ENCODE peak calls at places on chromosomes 7 and 10, in four cellular contexts. Z, B, M and K are unnamed samples. For H3K9me3, the result is how much of the 10 kb centered on the place peaks cover.

GRCh38 chr7:2288503-2288902 is 25.7 kb downstream of the SNX8 start:
- DNase-seq in Z (no peak), B (no peak), M (no peak), K (no peak)

GRCh38 chr10:28043941-28044340 is 45.1 kb upstream of the ODAD2 start:
- DNase-seq in Z (no peak), B (no peak), M (no peak), K (no peak)

GRCh38 chr7:137626469-137627067 is 220.2 kb downstream of the DGKI start:
- DNase-seq in Z (no peak), B (peak), M (no peak), K (peak)

GRCh38 chr7:17679427-17679826 is 260.9 kb downstream of the SNX13 start:
- DNase-seq in Z (no peak), B (no peak), M (peak), K (peak)

GRCh38 chr10:131548176-131548575 is 236.7 kb upstream of the TCERG1L start:
- DNase-seq in Z (no peak), B (no peak), M (no peak), K (no peak)

GRCh38 chr10:99331207-99331803 is 2.1 kb downstream of the CNNM1 start:
- DNase-seq in Z (no peak), B (no peak), M (no peak), K (peak)

GRCh38 chr10:104521901-104522827 is 118.9 kb upstream of the SORCS3 start:
- DNase-seq in Z (no peak), B (no peak), M (peak), K (peak)

GRCh38 chr7:149495785-149496641 is 1.6 kb downstream of the ZNF746 start:
- DNase-seq in Z (peak), B (no peak), M (peak), K (peak)

GRCh38 chr7:105776986-105777910 is 99.2 kb downstream of the ATXN7L1 start:
- DNase-seq in Z (no peak), B (peak), M (no peak), K (no peak)

GRCh38 chr7:155975490-155975889 is 163.2 kb upstream of the SHH start:
- DNase-seq in Z (peak), B (no peak), M (no peak), K (no peak)

GRCh38 chr7:80719261-80719660 is 80.8 kb downstream of the CD36 start:
- DNase-seq in Z (no peak), B (no peak), M (no peak), K (no peak)

GRCh38 chr7:46908770-46909169 is 673.1 kb downstream of the TNS3 start:
- DNase-seq in Z (no peak), B (no peak), M (no peak), K (no peak)

GRCh38 chr10:110416776-110417732 is 80.7 kb upstream of the DUSP5 start:
- DNase-seq in Z (no peak), B (no peak), M (no peak), K (no peak)

GRCh38 chr10:28878236-28878970 is 201.1 kb downstream of the BAMBI start:
- DNase-seq in Z (no peak), B (no peak), M (no peak), K (no peak)

GRCh38 chr7:28754027-28754426 is 204.1 kb downstream of the TRIL start:
- DNase-seq in Z (no peak), B (no peak), M (no peak), K (peak)

GRCh38 chr10:16964571-16965241 is 147.5 kb upstream of the RSU1 start:
- DNase-seq in Z (no peak), B (no peak), M (no peak), K (no peak)

GRCh38 chr7:112050205-112050881 is 155.9 kb downstream of the DOCK4 start:
- DNase-seq in Z (no peak), B (no peak), M (no peak), K (no peak)

GRCh38 chr10:124650263-124650662 is 93.9 kb downstream of the FAM53B start:
- DNase-seq in Z (no peak), B (no peak), M (no peak), K (no peak)

GRCh38 chr7:104208421-104208780 is 588 bp upstream of the ORC5 start:
- DNase-seq in Z (no peak), B (no peak), M (no peak), K (no peak)

GRCh38 chr10:49759787-49760551 is 2.2 kb downstream of the OGDHL start:
- DNase-seq in Z (no peak), B (no peak), M (no peak), K (no peak)

GRCh38 chr10:49175587-49176309 is 12.4 kb downstream of the TMEM273 start:
- DNase-seq in Z (no peak), B (no peak), M (no peak), K (no peak)

GRCh38 chr10:70829543-70829942 is 13.8 kb downstream of the SGPL1 start:
- DNase-seq in Z (no peak), B (no peak), M (no peak), K (no peak)

GRCh38 chr10:45555789-45556188 is 116.8 kb downstream of the ZFAND4 start:
- DNase-seq in Z (no peak), B (no peak), M (no peak), K (no peak)

GRCh38 chr10:66804911-66805310 is 120.9 kb upstream of the LRRTM3 start:
- DNase-seq in Z (no peak), B (no peak), M (no peak), K (no peak)

DNA sequence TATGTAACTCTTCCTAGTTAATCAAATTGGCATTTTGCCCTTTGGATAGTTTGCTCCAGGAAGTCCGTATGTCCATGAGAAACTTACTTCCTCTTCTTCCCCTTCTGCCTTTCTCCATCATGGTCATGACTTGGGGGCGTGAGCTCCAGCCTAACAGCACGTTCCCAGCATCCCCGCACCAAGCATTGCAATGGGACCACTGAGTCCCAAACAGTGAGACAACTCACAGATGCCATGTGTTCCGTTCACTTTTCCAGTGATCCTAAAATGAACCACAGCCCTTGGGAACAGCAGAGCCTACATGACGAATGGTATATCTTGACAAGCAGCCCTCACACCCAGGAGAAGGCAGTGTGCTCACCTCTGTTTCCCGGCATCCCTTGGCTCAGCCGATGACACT is 10.7 kb downstream of the BTBD16 start:
- DNase-seq in Z (no peak), B (no peak), M (no peak), K (no peak)
- H3K4me3 ChIP-seq in Z (no peak), B (no peak), M (no peak), K (no peak)

GRCh38 chr7:158006841-158007696 is 580.6 kb downstream of the PTPRN2 start:
- DNase-seq in Z (no peak), B (no peak), M (no peak), K (peak)

GRCh38 chr7:158009886-158010285 is 577.7 kb downstream of the PTPRN2 start:
- DNase-seq in Z (no peak), B (no peak), M (no peak), K (no peak)

GRCh38 chr7:158005531-158005930 is 582.1 kb downstream of the PTPRN2 start:
- DNase-seq in Z (no peak), B (no peak), M (no peak), K (no peak)

GRCh38 chr7:158007697-158008257 is 579.8 kb downstream of the PTPRN2 start:
- DNase-seq in Z (no peak), B (no peak), M (no peak), K (no peak)

GRCh38 chr7:158008267-158008666 is 579.4 kb downstream of the PTPRN2 start:
- DNase-seq in Z (no peak), B (no peak), M (no peak), K (no peak)
- H3K9me3 ChIP-seq in Z (under half), B (under half), M (under half), K (under half)

DNA sequence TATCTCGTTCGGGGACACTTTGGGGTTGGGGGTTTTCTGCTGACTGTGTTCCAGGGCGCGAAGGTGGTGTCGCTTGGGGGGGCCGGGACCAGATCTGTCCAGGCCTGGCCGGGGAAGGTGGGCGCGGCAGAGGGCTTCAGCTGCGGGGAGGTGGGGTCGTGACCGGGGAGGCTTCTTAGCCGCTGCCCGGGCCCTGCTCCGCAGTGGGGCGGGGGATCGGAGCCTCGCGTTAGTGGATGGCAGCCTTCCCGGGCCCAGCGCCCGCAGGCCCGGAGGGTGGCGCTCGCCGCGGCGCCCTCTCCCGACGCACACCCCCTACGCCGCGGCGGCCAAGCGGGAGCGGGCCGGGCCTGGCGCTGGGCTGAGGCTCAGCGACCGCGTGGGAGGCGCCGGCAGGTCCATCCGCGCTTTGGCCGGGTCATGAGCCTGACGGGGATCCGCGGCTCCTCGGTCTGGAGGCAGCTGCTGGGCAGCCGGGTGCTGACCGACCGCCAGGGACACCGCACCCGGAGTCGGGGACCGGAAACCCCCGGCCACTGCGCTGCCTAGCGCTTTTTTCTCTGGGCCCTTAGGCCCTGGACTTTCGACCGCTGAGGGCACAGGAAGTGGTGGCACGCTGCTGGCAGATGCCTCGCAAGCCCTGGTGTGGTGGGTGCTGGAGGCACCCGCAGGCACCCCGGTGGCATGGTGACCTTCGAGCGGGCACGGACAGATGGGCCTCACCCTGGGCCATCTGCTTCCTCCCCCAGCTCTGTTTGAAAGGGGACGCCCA is 1.2 kb downstream of the AGAP3 start:
- DNase-seq in Z (peak), B (no peak), M (peak), K (peak)
- TF ChIP-seq POLR2A in Z (no peak), B (no peak), M (no peak), K (no peak)

DNA sequence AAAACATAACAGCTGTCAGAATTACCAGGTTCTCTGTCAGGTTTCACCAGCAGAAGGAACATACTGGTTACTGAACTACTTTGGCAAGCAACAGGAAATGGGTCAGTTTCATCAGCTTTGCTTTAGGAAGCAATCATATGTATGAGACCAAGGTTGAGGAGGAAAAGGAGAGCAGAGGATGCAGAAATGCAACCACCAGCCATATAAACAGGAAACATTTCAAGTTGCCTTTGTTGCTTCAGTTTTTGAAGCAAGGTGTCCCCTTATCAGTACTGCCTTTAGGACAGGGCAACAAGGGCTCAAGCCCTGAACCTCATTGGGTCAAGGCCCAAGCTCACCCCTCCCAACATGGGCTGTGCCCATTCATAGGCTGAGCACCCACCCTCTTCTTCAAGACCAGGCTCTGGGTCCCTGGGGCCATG is 10.2 kb downstream of the HIPK2 start:
- DNase-seq in Z (no peak), B (no peak), M (no peak), K (no peak)
- H3K4me3 ChIP-seq in Z (no peak), B (no peak), M (no peak), K (no peak)

DNA sequence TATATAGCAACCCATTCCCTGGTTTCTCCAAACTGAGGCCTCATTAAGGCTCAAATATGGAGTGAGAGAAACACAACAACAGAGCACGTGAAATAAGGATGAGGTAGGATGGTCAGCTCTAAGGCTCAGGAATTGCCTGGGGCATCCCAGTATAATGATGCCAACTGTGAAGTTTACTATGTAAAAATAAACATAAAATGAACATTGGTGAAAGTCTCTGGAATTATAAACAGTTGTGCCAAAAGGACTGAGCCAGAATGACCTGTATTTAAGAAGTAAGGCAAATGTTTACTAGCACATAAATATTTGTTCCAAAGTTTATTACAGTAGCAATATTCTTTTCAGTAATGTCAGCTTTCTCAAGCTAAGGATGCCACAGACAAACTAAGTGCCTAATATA is 64.6 kb downstream of the ZNF680 start:
- DNase-seq in Z (no peak), B (no peak), M (no peak), K (no peak)
- H3K9me3 ChIP-seq in Z (under half), B (under half), M (under half), K (under half)

DNA sequence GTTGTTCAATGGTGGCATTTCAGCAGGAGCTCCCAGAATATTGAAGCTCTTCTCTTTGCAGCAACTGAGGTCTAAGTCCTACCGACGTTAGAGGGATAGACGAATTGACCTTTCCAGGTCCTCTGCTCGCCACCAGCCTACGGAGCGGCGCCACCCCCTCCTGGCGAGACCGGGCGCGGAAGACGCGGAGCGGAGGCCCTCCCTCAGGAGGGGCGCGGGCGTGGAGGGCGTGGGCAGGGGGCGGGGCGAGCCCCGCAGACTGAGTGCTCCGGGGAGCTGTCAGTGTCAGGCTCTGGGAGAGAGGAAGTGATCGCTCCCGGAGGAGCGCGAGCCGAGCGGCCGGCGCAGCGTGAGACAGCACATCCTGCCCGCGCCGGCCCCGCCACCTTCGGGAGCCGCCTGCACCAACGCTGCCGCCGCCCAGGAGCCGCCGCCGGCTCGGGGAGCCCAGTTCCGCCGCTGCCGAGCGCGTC is at the start of gene DYNC1I1:
- DNase-seq in Z (peak), B (no peak), M (peak), K (peak)
- TF ChIP-seq POLR2A in Z (no peak), B (no peak), M (no peak), K (no peak)